ENCODE peak calls at places on chromosomes 6 and 20, in seven cellular contexts. E is ascending aorta, W is Peyer's patch, L is H9, C is right atrium auricular region, Q is esophagus squamous epithelium, K is heart right ventricle. X is an unnamed sample. For H3K4me1, the result is how much of the 10 kb centered on the place peaks cover.

GRCh38 chr6:72554761-72555221 is 67.1 kb upstream of the KCNQ5 start:
- DNase-seq in E (no peak), K (no peak), W (no peak), C (no peak), Q (no peak), L (no peak), X (no peak)

GRCh38 chr6:804317-804716 is 111.4 kb upstream of the EXOC2 start:
- DNase-seq in L (no peak), Q (no peak), C (no peak), E (no peak), W (no peak), K (no peak), X (no peak)

GRCh38 chr6:50362706-50363105 is 313.0 kb upstream of the DEFB112 start:
- DNase-seq in C (no peak), K (no peak), E (no peak), Q (no peak), W (no peak), L (no peak), X (no peak)

GRCh38 chr20:41054463-41055230 is 26.0 kb downstream of the TOP1 start:
- DNase-seq in K (no peak), E (no peak), L (no peak), W (no peak), Q (no peak), C (no peak), X (no peak)

GRCh38 chr6:56863366-56863765 is 91.5 kb upstream of the BEND6 start:
- DNase-seq in K (no peak), C (no peak), E (no peak), W (no peak), Q (no peak), L (no peak), X (no peak)

GRCh38 chr6:3466488-3467219 is 9.8 kb upstream of the SLC22A23 start:
- DNase-seq in E (no peak), L (no peak), C (no peak), K (no peak), Q (no peak), W (no peak), X (no peak)

GRCh38 chr6:90180526-90180925 is 116.1 kb downstream of the BACH2 start:
- DNase-seq in C (no peak), L (no peak), Q (no peak), E (no peak), K (no peak), W (no peak), X (no peak)

GRCh38 chr6:33578588-33579011 is 1.5 kb downstream of the BAK1 start:
- DNase-seq in C (no peak), E (no peak), W (peak), K (no peak), Q (no peak), L (no peak), X (no peak)

GRCh38 chr20:37907677-37908397 is 4.9 kb downstream of the VSTM2L start:
- DNase-seq in E (no peak), K (no peak), C (no peak), Q (no peak), W (no peak), L (peak), X (no peak)

GRCh38 chr20:57214948-57215347 is 51.5 kb downstream of the BMP7 start:
- DNase-seq in Q (no peak), E (no peak), L (no peak), W (no peak), K (no peak), C (no peak), X (no peak)
- TF ChIP-seq CTCF in Q (no peak), E (no peak), L (no peak), W (no peak), K (no peak), C (no peak), X (no peak)

DNA sequence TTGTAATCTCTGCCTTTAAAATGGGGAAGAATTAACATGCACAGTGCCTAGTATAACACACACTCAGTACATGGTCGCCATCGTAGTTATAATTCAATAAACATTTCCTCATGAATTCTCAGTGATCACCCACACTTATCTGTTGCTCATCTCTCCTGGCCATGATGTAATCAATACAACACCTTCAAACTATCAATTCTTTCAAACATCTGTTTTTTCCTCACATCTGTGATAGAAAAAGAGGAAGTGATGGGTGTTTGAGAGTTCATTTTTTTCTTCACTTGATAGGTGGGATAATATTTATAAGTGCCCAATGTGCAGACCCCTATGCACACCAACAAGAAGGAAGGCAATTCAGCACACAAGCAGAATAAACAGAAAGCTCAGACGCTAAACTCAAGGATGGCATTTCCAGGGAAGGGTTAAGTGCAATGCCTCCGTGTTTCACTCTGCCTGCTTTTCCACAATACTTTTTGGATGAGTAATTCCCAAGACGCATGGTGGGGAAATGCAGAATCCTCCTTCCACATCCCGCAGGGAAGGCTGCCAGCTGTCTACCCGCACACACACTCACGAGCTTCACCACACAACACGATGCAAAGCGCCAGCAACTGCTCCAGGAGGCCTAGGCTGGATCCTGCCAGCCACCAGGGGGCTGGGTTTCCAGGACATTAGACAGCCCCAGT is 100.3 kb downstream of the GMPR start:
- DNase-seq in L (no peak), Q (peak), C (no peak), E (no peak), K (peak), W (peak), X (no peak)
- H3K4me1 ChIP-seq in L (under half), Q (under half), C (half or more), E (under half), K (half or more), W (under half), X (under half)

DNA sequence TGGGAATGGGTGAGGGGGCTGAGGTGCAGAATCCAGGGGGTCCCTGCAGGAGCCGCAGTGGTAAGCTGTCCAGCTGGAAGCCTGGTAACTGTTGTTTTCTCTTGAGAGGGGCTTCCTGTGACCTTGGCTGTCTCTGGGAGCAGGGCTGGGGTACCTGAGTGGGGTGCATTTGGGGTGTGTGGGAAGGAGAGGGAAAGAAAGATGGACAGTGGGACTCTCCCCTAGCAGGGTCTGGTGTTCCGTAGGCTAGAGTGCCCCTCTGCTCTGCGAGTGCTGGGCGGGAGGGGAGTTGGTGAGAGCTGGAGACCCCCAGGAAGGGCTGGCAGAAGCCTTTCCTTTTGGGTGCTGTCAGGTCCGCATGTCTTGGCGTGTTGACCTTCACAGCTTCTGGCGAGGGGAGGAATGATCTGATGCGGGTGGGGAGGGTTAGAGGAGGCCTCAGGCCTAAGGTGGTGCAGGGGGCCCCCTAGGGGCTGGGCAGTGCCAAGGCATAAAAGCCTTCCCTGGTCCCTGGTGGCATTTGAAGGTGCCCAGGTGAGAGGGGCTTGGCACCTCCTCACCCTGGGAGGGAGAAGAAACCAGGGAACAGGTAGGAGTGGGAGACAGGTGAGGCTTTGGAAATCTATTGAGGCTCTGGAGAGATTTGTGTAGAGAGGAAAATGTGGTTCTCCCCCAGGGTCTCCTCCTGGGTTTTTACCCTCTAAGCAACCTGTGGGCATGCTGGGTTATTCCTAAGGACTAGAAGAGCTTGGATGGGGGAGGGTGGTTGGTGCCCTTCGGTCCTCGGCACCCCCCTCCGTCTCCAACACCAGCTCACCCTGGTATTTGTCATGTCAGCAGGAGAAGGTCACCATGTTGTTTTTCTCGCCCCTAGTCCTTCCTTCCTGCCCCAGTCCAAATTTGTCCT is 3.3 kb downstream of the VEGFA start:
- DNase-seq in W (peak), K (peak), E (no peak), C (no peak), Q (no peak), L (peak), X (peak)
- TF ChIP-seq CTCF in W (peak), K (peak), E (peak), C (peak), Q (peak), L (peak), X (peak)

GRCh38 chr20:43946206-43946491 is 31.5 kb downstream of the TOX2 start:
- DNase-seq in C (no peak), K (no peak), Q (no peak), W (no peak), L (no peak), E (no peak), X (no peak)
- H3K4me1 ChIP-seq in C (under half), K (half or more), Q (under half), W (under half), L (under half), E (under half), X (under half)

GRCh38 chr6:125974214-125974866 is 12.0 kb upstream of the TRMT11 start:
- DNase-seq in E (no peak), K (no peak), L (no peak), W (no peak), C (no peak), Q (no peak), X (no peak)
- TF ChIP-seq CTCF in E (peak), K (peak), L (peak), W (peak), C (peak), Q (no peak), X (peak)

DNA sequence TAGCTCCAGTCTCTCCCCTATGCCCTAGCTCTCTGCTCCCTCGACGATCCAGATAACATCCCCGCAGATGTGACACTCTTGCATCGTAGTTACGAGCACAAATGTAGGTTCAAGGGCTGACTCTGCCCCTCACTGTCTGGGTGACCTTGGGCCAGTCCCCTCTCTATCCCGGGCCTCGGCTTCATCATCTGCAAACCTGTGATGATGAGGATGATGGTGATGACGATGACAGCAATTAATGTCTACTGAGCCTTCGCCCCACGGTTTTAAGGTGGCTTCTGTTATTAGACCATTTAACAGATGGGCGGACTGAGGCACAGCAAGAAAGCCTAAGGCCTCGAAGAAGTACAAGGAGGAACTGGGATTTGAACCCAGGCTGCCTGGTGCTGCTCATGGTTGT is 118.5 kb downstream of the PREX1 start:
- DNase-seq in L (no peak), C (no peak), E (no peak), K (no peak), W (no peak), Q (no peak), X (no peak)
- H3K4me1 ChIP-seq in L (under half), C (under half), E (half or more), K (half or more), W (under half), Q (under half), X (half or more)